ENCODE peak calls at places on chromosomes 7 and 10, in six cellular contexts. L is lower leg skin, H is neural progenitor cell, Q is choroid plexus epithelial cell, O is mucosa of descending colon, X is fibroblast of mammary gland. B is an unnamed sample.

GRCh38 chr10:76244061-76244686 is 812.8 kb downstream of the LRMDA start:
- DNase-seq in L (no peak), H (no peak), Q (no peak), O (no peak), X (no peak), B (no peak)

GRCh38 chr10:98107644-98108430 is 26.6 kb upstream of the R3HCC1L start:
- DNase-seq in L (no peak), H (no peak), Q (no peak), O (no peak), X (no peak), B (no peak)

GRCh38 chr7:17599733-17600685 is 301.6 kb downstream of the AHR start:
- DNase-seq in L (no peak), H (no peak), Q (peak; percentile 97), O (no peak), X (peak; percentile 97), B (no peak)

GRCh38 chr7:102415685-102416225 is 17.6 kb upstream of the ORAI2 start:
- DNase-seq in L (no peak), H (no peak), Q (no peak), O (no peak), X (no peak), B (no peak)

GRCh38 chr7:111647881-111648280 is 85.6 kb upstream of the IMMP2L start:
- DNase-seq in L (no peak), H (no peak), Q (no peak), O (no peak), X (peak; percentile 36), B (no peak)

GRCh38 chr10:69278446-69278963 is at the start of gene HK1:
- DNase-seq in L (peak; percentile 59), H (peak; percentile 67), Q (peak; percentile 84), O (no peak), X (peak; percentile 14), B (no peak)

GRCh38 chr10:92816106-92816505 is 32.2 kb upstream of the EXOC6 start:
- DNase-seq in L (no peak), H (no peak), Q (peak; percentile 48), O (no peak), X (no peak), B (no peak)

GRCh38 chr10:2882628-2883027 is 184.7 kb upstream of the PFKP start:
- DNase-seq in L (peak; percentile 37), H (no peak), Q (no peak), O (no peak), X (peak; percentile 16), B (no peak)

GRCh38 chr10:62851449-62851848 is 35.3 kb upstream of the EGR2 start:
- DNase-seq in L (no peak), H (peak; percentile 46), Q (peak; percentile 42), O (no peak), X (peak; percentile 42), B (no peak)

GRCh38 chr10:62063795-62064472 is 162.4 kb downstream of the ARID5B start:
- DNase-seq in L (no peak), H (no peak), Q (peak; percentile 65), O (no peak), X (peak; percentile 93), B (no peak)

GRCh38 chr10:4018054-4018511 is 233.1 kb upstream of the KLF6 start:
- DNase-seq in L (no peak), H (no peak), Q (no peak), O (no peak), X (peak; percentile 53), B (no peak)

GRCh38 chr10:113959383-113959760 is 84.3 kb upstream of the ADRB1 start:
- DNase-seq in L (no peak), H (no peak), Q (no peak), O (peak; percentile 80), X (no peak), B (no peak)

GRCh38 chr7:91718071-91718470 is 162.4 kb downstream of the MTERF1 start:
- DNase-seq in L (no peak), H (no peak), Q (peak; percentile 8), O (no peak), X (no peak), B (no peak)

GRCh38 chr7:56097700-56098099 is 4.9 kb upstream of the PHKG1 start:
- DNase-seq in L (peak; percentile 90), H (no peak), Q (peak; percentile 78), O (no peak), X (peak; percentile 99), B (no peak)

GRCh38 chr7:98168904-98169621 is 42.2 kb upstream of the BHLHA15 start:
- DNase-seq in L (no peak), H (no peak), Q (no peak), O (no peak), X (no peak), B (no peak)

GRCh38 chr7:98170944-98171343 is 40.3 kb upstream of the BHLHA15 start:
- DNase-seq in L (no peak), H (no peak), Q (no peak), O (no peak), X (no peak), B (no peak)

GRCh38 chr7:98174334-98175259 is 36.6 kb upstream of the BHLHA15 start:
- DNase-seq in L (no peak), H (no peak), Q (no peak), O (no peak), X (no peak), B (no peak)

GRCh38 chr7:98168181-98168903 is 42.9 kb upstream of the BHLHA15 start:
- DNase-seq in L (no peak), H (peak; percentile 81), Q (peak; percentile 74), O (no peak), X (peak; percentile 67), B (no peak)

DNA sequence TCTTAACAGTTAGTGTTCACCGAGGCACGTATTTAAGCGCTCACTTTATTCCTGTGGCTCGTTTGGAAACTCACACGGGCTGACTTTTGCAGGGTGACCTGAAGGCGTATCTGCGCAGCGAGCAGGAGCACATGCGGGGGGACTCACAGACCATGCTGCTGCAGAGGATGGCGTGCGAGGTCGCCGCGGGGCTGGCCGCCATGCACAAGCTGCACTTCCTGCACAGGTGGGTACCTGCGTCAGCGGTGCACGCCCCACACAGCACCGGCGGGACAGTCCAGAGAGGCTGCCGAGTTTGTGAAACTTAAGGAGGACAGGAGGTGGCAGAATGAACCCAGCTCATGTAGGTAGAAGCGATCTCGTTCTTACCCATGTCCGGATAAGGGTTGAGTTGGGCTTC is 39.8 kb upstream of the BHLHA15 start:
- DNase-seq in L (no peak), H (no peak), Q (no peak), O (no peak), X (no peak), B (no peak)
- TF ChIP-seq CTCF in L (no peak), H (no peak), Q (no peak), O (no peak), X (no peak), B (no peak)

GRCh38 chr10:116827214-116827671 is 22.1 kb upstream of the ENO4 start:
- DNase-seq in L (peak; percentile 65), H (no peak), Q (no peak), O (no peak), X (no peak), B (no peak)
- TF ChIP-seq CTCF in L (no peak), H (peak; percentile 34), Q (peak; percentile 26), O (no peak), X (peak; percentile 3), B (no peak)

GRCh38 chr7:2803342-2803692 is 40.8 kb downstream of the GNA12 start:
- DNase-seq in L (no peak), H (no peak), Q (no peak), O (no peak), X (no peak), B (no peak)

GRCh38 chr7:2803755-2804154 is 40.4 kb downstream of the GNA12 start:
- DNase-seq in L (peak; percentile 20), H (no peak), Q (no peak), O (no peak), X (no peak), B (no peak)

GRCh38 chr7:2802504-2803341 is 41.4 kb downstream of the GNA12 start:
- DNase-seq in L (peak; percentile 80), H (peak; percentile 50), Q (peak; percentile 69), O (no peak), X (peak; percentile 55), B (no peak)

GRCh38 chr7:2805213-2806003 is 38.7 kb downstream of the GNA12 start:
- DNase-seq in L (peak; percentile 48), H (no peak), Q (no peak), O (no peak), X (no peak), B (no peak)

DNA sequence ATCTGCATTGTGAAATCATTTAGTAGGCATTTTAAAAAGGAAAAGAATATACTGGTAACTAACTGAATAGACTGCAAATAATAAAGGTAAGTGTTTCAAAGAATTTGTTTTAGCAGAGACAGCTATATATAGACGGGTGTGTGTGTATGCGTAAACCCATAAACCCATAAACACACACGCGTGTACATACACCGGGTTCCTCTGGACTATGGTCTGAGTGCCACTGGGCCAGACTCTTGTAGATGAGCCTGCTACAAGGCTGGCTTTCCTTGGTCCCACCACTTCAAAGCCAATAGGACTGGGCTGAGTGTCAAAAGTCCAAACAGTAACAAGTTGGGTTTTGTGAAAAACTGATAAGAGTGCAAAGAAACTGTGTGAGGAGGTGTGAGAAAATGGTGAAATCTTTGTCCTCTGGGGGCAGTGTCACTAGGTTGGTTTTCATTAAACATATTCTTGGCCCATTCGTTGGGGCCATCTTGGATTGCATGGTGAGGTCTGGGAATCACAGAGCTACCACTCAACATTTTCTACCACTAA is 39.8 kb downstream of the GNA12 start:
- DNase-seq in L (peak; percentile 34), H (no peak), Q (no peak), O (no peak), X (no peak), B (no peak)
- TF ChIP-seq CTCF in L (no peak), H (peak; percentile 16), Q (peak; percentile 2), O (no peak), X (no peak), B (no peak)

GRCh38 chr7:75711634-75712494 is 26.9 kb downstream of the HIP1 start:
- DNase-seq in L (no peak), H (no peak), Q (peak; percentile 78), O (no peak), X (no peak), B (no peak)
- TF ChIP-seq CTCF in L (no peak), H (no peak), Q (no peak), O (no peak), X (no peak), B (no peak)

DNA sequence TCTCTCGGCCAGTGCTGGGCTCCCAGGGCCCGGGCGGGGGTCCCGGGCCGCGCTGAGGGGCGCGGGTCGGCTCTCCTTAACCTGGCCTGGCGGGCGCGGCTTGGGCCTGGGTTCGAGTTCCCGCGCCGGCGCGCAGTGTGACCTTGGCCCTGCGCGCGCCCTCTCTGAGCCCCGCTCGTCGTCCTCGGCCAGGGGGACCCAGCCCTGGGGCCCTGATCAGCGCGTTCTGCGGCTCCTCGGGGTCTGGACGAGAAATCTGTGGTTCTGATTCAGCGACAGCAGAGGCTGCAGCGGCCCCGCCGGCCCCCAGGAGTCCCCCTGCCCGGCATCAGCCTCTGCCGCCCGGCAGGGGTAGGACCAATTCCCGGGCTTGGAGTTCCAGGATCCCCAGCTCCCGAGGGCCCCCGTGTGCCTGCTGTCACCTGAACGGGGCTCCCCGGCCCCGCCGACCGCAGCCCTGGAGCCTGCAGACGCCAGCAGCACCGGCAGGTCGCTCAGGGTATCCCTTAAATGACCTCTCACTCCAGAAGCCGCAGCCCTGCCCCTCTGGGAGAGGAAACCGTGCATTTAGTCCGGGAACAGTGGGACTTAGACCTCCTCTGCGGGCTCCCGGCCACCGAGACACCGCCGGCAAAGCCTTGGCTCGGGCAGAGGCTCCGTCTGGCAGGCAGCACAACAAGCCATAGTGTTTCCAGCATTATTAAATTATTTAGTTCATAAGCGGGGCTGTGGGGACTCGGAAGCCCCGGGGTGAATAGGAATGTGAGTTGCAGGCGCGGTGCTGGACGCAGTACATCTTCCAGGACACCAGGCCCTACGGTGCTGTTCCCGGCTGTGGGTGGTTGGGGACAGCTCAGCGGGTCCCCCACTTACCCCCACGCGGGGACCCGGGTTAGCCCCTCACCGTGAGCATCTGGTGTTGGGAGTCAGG is 572 bp downstream of the CHST12 start:
- DNase-seq in L (no peak), H (peak; percentile 78), Q (peak; percentile 35), O (peak; percentile 60), X (no peak), B (no peak)
- TF ChIP-seq CTCF in L (no peak), H (peak; percentile 35), Q (peak; percentile 31), O (no peak), X (no peak), B (peak; percentile 38)

B was measured in thoracic aorta.